ENCODE peak calls at places on chromosome 1, in ten cellular contexts. One of them, this sample, is unnamed.

GRCh38 chr1:46489638-46490602 is at the start of gene DMBX1:
- DNase-seq in AG09309: no peak
- DNase-seq in hypothalamus: no peak
- DNase-seq in left ventricle myocardium superior: no peak
- DNase-seq in Daoy: peak
- DNase-seq in C1 segment of cervical spinal cord: no peak
- DNase-seq in activated gamma-delta T cell treated with anti-CD3 and anti-CD28 coated beads, Interleukin-2, amount 50 U/mL, for 16 hours: no peak
- DNase-seq in DMS53: peak
- DNase-seq in stimulated activated CD4-positive, alpha-beta T cell treated with anti-CD3 and anti-CD28 coated beads, Interleukin-2, amount 100 ng/mL, for 24 hours: peak
- DNase-seq in MV-4-11: no peak
- DNase-seq in this sample: no peak

GRCh38 chr1:229381234-229381633 is 38.4 kb upstream of the CCSAP start:
- DNase-seq in hypothalamus: no peak
- DNase-seq in AG09309: no peak
- DNase-seq in stimulated activated CD4-positive, alpha-beta T cell treated with anti-CD3 and anti-CD28 coated beads, Interleukin-2, amount 100 ng/mL, for 24 hours: no peak
- DNase-seq in activated gamma-delta T cell treated with anti-CD3 and anti-CD28 coated beads, Interleukin-2, amount 50 U/mL, for 16 hours: no peak
- DNase-seq in DMS53: no peak
- DNase-seq in Daoy: no peak
- DNase-seq in C1 segment of cervical spinal cord: no peak
- DNase-seq in MV-4-11: no peak
- DNase-seq in left ventricle myocardium superior: no peak
- DNase-seq in this sample: no peak

GRCh38 chr1:98651116-98651625 is 10.3 kb upstream of the SNX7 start:
- DNase-seq in Daoy: no peak
- DNase-seq in hypothalamus: no peak
- DNase-seq in activated gamma-delta T cell treated with anti-CD3 and anti-CD28 coated beads, Interleukin-2, amount 50 U/mL, for 16 hours: no peak
- DNase-seq in MV-4-11: no peak
- DNase-seq in left ventricle myocardium superior: no peak
- DNase-seq in DMS53: peak
- DNase-seq in AG09309: no peak
- DNase-seq in stimulated activated CD4-positive, alpha-beta T cell treated with anti-CD3 and anti-CD28 coated beads, Interleukin-2, amount 100 ng/mL, for 24 hours: no peak
- DNase-seq in C1 segment of cervical spinal cord: no peak
- DNase-seq in this sample: no peak

GRCh38 chr1:169186106-169186505 is 79.6 kb downstream of the ATP1B1 start:
- DNase-seq in MV-4-11: no peak
- DNase-seq in AG09309: no peak
- DNase-seq in DMS53: peak
- DNase-seq in hypothalamus: no peak
- DNase-seq in Daoy: no peak
- DNase-seq in activated gamma-delta T cell treated with anti-CD3 and anti-CD28 coated beads, Interleukin-2, amount 50 U/mL, for 16 hours: no peak
- DNase-seq in stimulated activated CD4-positive, alpha-beta T cell treated with anti-CD3 and anti-CD28 coated beads, Interleukin-2, amount 100 ng/mL, for 24 hours: no peak
- DNase-seq in left ventricle myocardium superior: no peak
- DNase-seq in C1 segment of cervical spinal cord: no peak
- DNase-seq in this sample: no peak

GRCh38 chr1:42321731-42322130 is 13.3 kb downstream of the FOXJ3 start:
- DNase-seq in activated gamma-delta T cell treated with anti-CD3 and anti-CD28 coated beads, Interleukin-2, amount 50 U/mL, for 16 hours: no peak
- DNase-seq in hypothalamus: no peak
- DNase-seq in C1 segment of cervical spinal cord: no peak
- DNase-seq in Daoy: no peak
- DNase-seq in AG09309: no peak
- DNase-seq in MV-4-11: no peak
- DNase-seq in stimulated activated CD4-positive, alpha-beta T cell treated with anti-CD3 and anti-CD28 coated beads, Interleukin-2, amount 100 ng/mL, for 24 hours: no peak
- DNase-seq in left ventricle myocardium superior: no peak
- DNase-seq in DMS53: no peak
- DNase-seq in this sample: no peak

GRCh38 chr1:33709780-33710713 is 153.8 kb upstream of the HMGB4 start:
- DNase-seq in hypothalamus: no peak
- DNase-seq in stimulated activated CD4-positive, alpha-beta T cell treated with anti-CD3 and anti-CD28 coated beads, Interleukin-2, amount 100 ng/mL, for 24 hours: no peak
- DNase-seq in left ventricle myocardium superior: no peak
- DNase-seq in Daoy: no peak
- DNase-seq in AG09309: peak
- DNase-seq in DMS53: no peak
- DNase-seq in C1 segment of cervical spinal cord: no peak
- DNase-seq in MV-4-11: no peak
- DNase-seq in activated gamma-delta T cell treated with anti-CD3 and anti-CD28 coated beads, Interleukin-2, amount 50 U/mL, for 16 hours: no peak
- DNase-seq in this sample: no peak

GRCh38 chr1:170670751-170671628 is 7.1 kb downstream of the PRRX1 start:
- DNase-seq in Daoy: no peak
- DNase-seq in activated gamma-delta T cell treated with anti-CD3 and anti-CD28 coated beads, Interleukin-2, amount 50 U/mL, for 16 hours: no peak
- DNase-seq in stimulated activated CD4-positive, alpha-beta T cell treated with anti-CD3 and anti-CD28 coated beads, Interleukin-2, amount 100 ng/mL, for 24 hours: peak
- DNase-seq in DMS53: no peak
- DNase-seq in left ventricle myocardium superior: peak
- DNase-seq in AG09309: no peak
- DNase-seq in C1 segment of cervical spinal cord: no peak
- DNase-seq in MV-4-11: no peak
- DNase-seq in hypothalamus: no peak
- DNase-seq in this sample: no peak

GRCh38 chr1:93694833-93695232 is 13.2 kb upstream of the BCAR3 start:
- DNase-seq in hypothalamus: no peak
- DNase-seq in C1 segment of cervical spinal cord: no peak
- DNase-seq in MV-4-11: no peak
- DNase-seq in stimulated activated CD4-positive, alpha-beta T cell treated with anti-CD3 and anti-CD28 coated beads, Interleukin-2, amount 100 ng/mL, for 24 hours: no peak
- DNase-seq in DMS53: no peak
- DNase-seq in Daoy: peak
- DNase-seq in left ventricle myocardium superior: no peak
- DNase-seq in AG09309: no peak
- DNase-seq in activated gamma-delta T cell treated with anti-CD3 and anti-CD28 coated beads, Interleukin-2, amount 50 U/mL, for 16 hours: no peak
- DNase-seq in this sample: no peak

GRCh38 chr1:92858564-92859399 is 26.9 kb downstream of the RPL5 start:
- DNase-seq in DMS53: peak
- DNase-seq in Daoy: peak
- DNase-seq in activated gamma-delta T cell treated with anti-CD3 and anti-CD28 coated beads, Interleukin-2, amount 50 U/mL, for 16 hours: peak
- DNase-seq in C1 segment of cervical spinal cord: no peak
- DNase-seq in MV-4-11: peak
- DNase-seq in hypothalamus: no peak
- DNase-seq in stimulated activated CD4-positive, alpha-beta T cell treated with anti-CD3 and anti-CD28 coated beads, Interleukin-2, amount 100 ng/mL, for 24 hours: peak
- DNase-seq in left ventricle myocardium superior: no peak
- DNase-seq in AG09309: peak
- DNase-seq in this sample: peak

GRCh38 chr1:20834780-20835179 is 47.7 kb upstream of the HP1BP3 start:
- DNase-seq in MV-4-11: no peak
- DNase-seq in left ventricle myocardium superior: no peak
- DNase-seq in AG09309: no peak
- DNase-seq in hypothalamus: no peak
- DNase-seq in DMS53: no peak
- DNase-seq in C1 segment of cervical spinal cord: no peak
- DNase-seq in stimulated activated CD4-positive, alpha-beta T cell treated with anti-CD3 and anti-CD28 coated beads, Interleukin-2, amount 100 ng/mL, for 24 hours: no peak
- DNase-seq in activated gamma-delta T cell treated with anti-CD3 and anti-CD28 coated beads, Interleukin-2, amount 50 U/mL, for 16 hours: no peak
- DNase-seq in Daoy: no peak
- DNase-seq in this sample: no peak

GRCh38 chr1:101005871-101006270 is 19.7 kb downstream of the DPH5 start:
- DNase-seq in stimulated activated CD4-positive, alpha-beta T cell treated with anti-CD3 and anti-CD28 coated beads, Interleukin-2, amount 100 ng/mL, for 24 hours: peak
- DNase-seq in left ventricle myocardium superior: no peak
- DNase-seq in AG09309: no peak
- DNase-seq in MV-4-11: no peak
- DNase-seq in hypothalamus: no peak
- DNase-seq in activated gamma-delta T cell treated with anti-CD3 and anti-CD28 coated beads, Interleukin-2, amount 50 U/mL, for 16 hours: no peak
- DNase-seq in Daoy: no peak
- DNase-seq in DMS53: no peak
- DNase-seq in C1 segment of cervical spinal cord: no peak
- DNase-seq in this sample: no peak

GRCh38 chr1:173002891-173003582 is 47.7 kb downstream of the TNFSF18 start:
- DNase-seq in MV-4-11: peak
- DNase-seq in hypothalamus: no peak
- DNase-seq in stimulated activated CD4-positive, alpha-beta T cell treated with anti-CD3 and anti-CD28 coated beads, Interleukin-2, amount 100 ng/mL, for 24 hours: no peak
- DNase-seq in AG09309: peak
- DNase-seq in activated gamma-delta T cell treated with anti-CD3 and anti-CD28 coated beads, Interleukin-2, amount 50 U/mL, for 16 hours: no peak
- DNase-seq in Daoy: peak
- DNase-seq in C1 segment of cervical spinal cord: no peak
- DNase-seq in DMS53: peak
- DNase-seq in left ventricle myocardium superior: no peak
- DNase-seq in this sample: no peak

GRCh38 chr1:172279951-172280350 is 140.5 kb upstream of the C1orf105 start:
- DNase-seq in C1 segment of cervical spinal cord: no peak
- DNase-seq in activated gamma-delta T cell treated with anti-CD3 and anti-CD28 coated beads, Interleukin-2, amount 50 U/mL, for 16 hours: no peak
- DNase-seq in stimulated activated CD4-positive, alpha-beta T cell treated with anti-CD3 and anti-CD28 coated beads, Interleukin-2, amount 100 ng/mL, for 24 hours: no peak
- DNase-seq in AG09309: no peak
- DNase-seq in Daoy: peak
- DNase-seq in left ventricle myocardium superior: no peak
- DNase-seq in MV-4-11: no peak
- DNase-seq in hypothalamus: no peak
- DNase-seq in DMS53: no peak
- DNase-seq in this sample: no peak

GRCh38 chr1:8858888-8859706 is 19.4 kb downstream of the ENO1 start:
- DNase-seq in MV-4-11: peak
- DNase-seq in C1 segment of cervical spinal cord: no peak
- DNase-seq in DMS53: peak
- DNase-seq in left ventricle myocardium superior: no peak
- DNase-seq in hypothalamus: no peak
- DNase-seq in activated gamma-delta T cell treated with anti-CD3 and anti-CD28 coated beads, Interleukin-2, amount 50 U/mL, for 16 hours: no peak
- DNase-seq in AG09309: no peak
- DNase-seq in stimulated activated CD4-positive, alpha-beta T cell treated with anti-CD3 and anti-CD28 coated beads, Interleukin-2, amount 100 ng/mL, for 24 hours: peak
- DNase-seq in Daoy: peak
- DNase-seq in this sample: peak

GRCh38 chr1:20329793-20330542 is 39.3 kb downstream of the VWA5B1 start:
- DNase-seq in MV-4-11: no peak
- DNase-seq in stimulated activated CD4-positive, alpha-beta T cell treated with anti-CD3 and anti-CD28 coated beads, Interleukin-2, amount 100 ng/mL, for 24 hours: no peak
- DNase-seq in AG09309: no peak
- DNase-seq in activated gamma-delta T cell treated with anti-CD3 and anti-CD28 coated beads, Interleukin-2, amount 50 U/mL, for 16 hours: no peak
- DNase-seq in hypothalamus: no peak
- DNase-seq in left ventricle myocardium superior: no peak
- DNase-seq in C1 segment of cervical spinal cord: no peak
- DNase-seq in Daoy: no peak
- DNase-seq in DMS53: peak
- DNase-seq in this sample: no peak

This sample was measured in AML-193.